ENCODE peak calls at places on chromosomes 3 and 15, in eight cellular contexts. One of them, this sample, is unnamed.
A peak's percentile ranks its signal among the peaks of the same experiment; 100 is the strongest.

GRCh38 chr3:169072494-169072893 is 591.0 kb downstream of the MECOM start:
- DNase-seq in upper lobe of right lung: no peak
- DNase-seq in fibroblast of lung: peak; percentile 56
- DNase-seq in M059J: peak; percentile 12
- DNase-seq in AG08395: peak; percentile 50
- DNase-seq in cardiac fibroblast: no peak
- DNase-seq in activated CD8-positive, alpha-beta memory T cell treated with anti-CD3 and anti-CD28 coated beads, Interleukin-2, amount 50 U/mL, for 4 hours: no peak
- DNase-seq in nucleus accumbens: no peak
- DNase-seq in this sample: no peak

GRCh38 chr3:59547874-59548273 is 498.0 kb upstream of the CFAP20DC start:
- DNase-seq in activated CD8-positive, alpha-beta memory T cell treated with anti-CD3 and anti-CD28 coated beads, Interleukin-2, amount 50 U/mL, for 4 hours: no peak
- DNase-seq in cardiac fibroblast: peak; percentile 5
- DNase-seq in fibroblast of lung: peak; percentile 54
- DNase-seq in nucleus accumbens: no peak
- DNase-seq in AG08395: no peak
- DNase-seq in upper lobe of right lung: no peak
- DNase-seq in M059J: no peak
- DNase-seq in this sample: no peak

GRCh38 chr3:124076231-124076630 is 84.3 kb upstream of the ROPN1 start:
- DNase-seq in nucleus accumbens: no peak
- DNase-seq in cardiac fibroblast: no peak
- DNase-seq in activated CD8-positive, alpha-beta memory T cell treated with anti-CD3 and anti-CD28 coated beads, Interleukin-2, amount 50 U/mL, for 4 hours: no peak
- DNase-seq in M059J: no peak
- DNase-seq in fibroblast of lung: no peak
- DNase-seq in upper lobe of right lung: no peak
- DNase-seq in AG08395: no peak
- DNase-seq in this sample: no peak

GRCh38 chr3:49164983-49165720 is 979 bp downstream of the CCDC71 start:
- DNase-seq in upper lobe of right lung: no peak
- DNase-seq in fibroblast of lung: no peak
- DNase-seq in M059J: no peak
- DNase-seq in nucleus accumbens: no peak
- DNase-seq in AG08395: no peak
- DNase-seq in cardiac fibroblast: no peak
- DNase-seq in activated CD8-positive, alpha-beta memory T cell treated with anti-CD3 and anti-CD28 coated beads, Interleukin-2, amount 50 U/mL, for 4 hours: no peak
- DNase-seq in this sample: no peak

GRCh38 chr3:99934984-99935797 is 117.5 kb downstream of the CMSS1 start:
- DNase-seq in activated CD8-positive, alpha-beta memory T cell treated with anti-CD3 and anti-CD28 coated beads, Interleukin-2, amount 50 U/mL, for 4 hours: no peak
- DNase-seq in M059J: peak; percentile 53
- DNase-seq in fibroblast of lung: peak; percentile 43
- DNase-seq in nucleus accumbens: no peak
- DNase-seq in upper lobe of right lung: no peak
- DNase-seq in AG08395: no peak
- DNase-seq in cardiac fibroblast: peak; percentile 51
- DNase-seq in this sample: no peak

GRCh38 chr15:56815247-56815646 is 81.9 kb upstream of the ZNF280D start:
- DNase-seq in fibroblast of lung: no peak
- DNase-seq in nucleus accumbens: no peak
- DNase-seq in M059J: no peak
- DNase-seq in cardiac fibroblast: peak; percentile 22
- DNase-seq in upper lobe of right lung: no peak
- DNase-seq in AG08395: no peak
- DNase-seq in activated CD8-positive, alpha-beta memory T cell treated with anti-CD3 and anti-CD28 coated beads, Interleukin-2, amount 50 U/mL, for 4 hours: no peak
- DNase-seq in this sample: peak; percentile 63

GRCh38 chr3:133366921-133367320 is 32.9 kb upstream of the BFSP2 start:
- DNase-seq in M059J: no peak
- DNase-seq in cardiac fibroblast: no peak
- DNase-seq in nucleus accumbens: no peak
- DNase-seq in upper lobe of right lung: no peak
- DNase-seq in fibroblast of lung: no peak
- DNase-seq in activated CD8-positive, alpha-beta memory T cell treated with anti-CD3 and anti-CD28 coated beads, Interleukin-2, amount 50 U/mL, for 4 hours: no peak
- DNase-seq in AG08395: no peak
- DNase-seq in this sample: no peak

GRCh38 chr3:155007729-155008128 is 72.4 kb upstream of the MME start:
- DNase-seq in AG08395: no peak
- DNase-seq in nucleus accumbens: no peak
- DNase-seq in upper lobe of right lung: no peak
- DNase-seq in activated CD8-positive, alpha-beta memory T cell treated with anti-CD3 and anti-CD28 coated beads, Interleukin-2, amount 50 U/mL, for 4 hours: no peak
- DNase-seq in M059J: no peak
- DNase-seq in cardiac fibroblast: no peak
- DNase-seq in fibroblast of lung: no peak
- DNase-seq in this sample: no peak

GRCh38 chr15:28086175-28086703 is 12.9 kb downstream of the OCA2 start:
- DNase-seq in AG08395: peak; percentile 79
- DNase-seq in cardiac fibroblast: peak; percentile 62
- DNase-seq in nucleus accumbens: no peak
- DNase-seq in upper lobe of right lung: no peak
- DNase-seq in M059J: peak; percentile 49
- DNase-seq in activated CD8-positive, alpha-beta memory T cell treated with anti-CD3 and anti-CD28 coated beads, Interleukin-2, amount 50 U/mL, for 4 hours: peak; percentile 58
- DNase-seq in fibroblast of lung: peak; percentile 37
- DNase-seq in this sample: peak; percentile 70

GRCh38 chr3:73479325-73479724 is 145.4 kb downstream of the PDZRN3 start:
- DNase-seq in nucleus accumbens: no peak
- DNase-seq in upper lobe of right lung: no peak
- DNase-seq in activated CD8-positive, alpha-beta memory T cell treated with anti-CD3 and anti-CD28 coated beads, Interleukin-2, amount 50 U/mL, for 4 hours: no peak
- DNase-seq in M059J: no peak
- DNase-seq in cardiac fibroblast: no peak
- DNase-seq in AG08395: no peak
- DNase-seq in fibroblast of lung: no peak
- DNase-seq in this sample: no peak

GRCh38 chr3:124916837-124917409 is 17.6 kb downstream of the MUC13 start:
- DNase-seq in AG08395: no peak
- DNase-seq in M059J: no peak
- DNase-seq in upper lobe of right lung: no peak
- DNase-seq in nucleus accumbens: no peak
- DNase-seq in activated CD8-positive, alpha-beta memory T cell treated with anti-CD3 and anti-CD28 coated beads, Interleukin-2, amount 50 U/mL, for 4 hours: no peak
- DNase-seq in cardiac fibroblast: no peak
- DNase-seq in fibroblast of lung: no peak
- DNase-seq in this sample: no peak

GRCh38 chr3:12967751-12968209 is 105.4 kb downstream of the IQSEC1 start:
- DNase-seq in activated CD8-positive, alpha-beta memory T cell treated with anti-CD3 and anti-CD28 coated beads, Interleukin-2, amount 50 U/mL, for 4 hours: peak; percentile 87
- DNase-seq in nucleus accumbens: peak; percentile 87
- DNase-seq in M059J: no peak
- DNase-seq in upper lobe of right lung: peak; percentile 96
- DNase-seq in AG08395: peak; percentile 100
- DNase-seq in fibroblast of lung: peak; percentile 81
- DNase-seq in cardiac fibroblast: peak; percentile 89
- DNase-seq in this sample: peak; percentile 78

GRCh38 chr15:80242132-80242769 is 9.8 kb downstream of the CTXND1 start:
- DNase-seq in activated CD8-positive, alpha-beta memory T cell treated with anti-CD3 and anti-CD28 coated beads, Interleukin-2, amount 50 U/mL, for 4 hours: no peak
- DNase-seq in AG08395: peak; percentile 44
- DNase-seq in cardiac fibroblast: peak; percentile 44
- DNase-seq in upper lobe of right lung: no peak
- DNase-seq in nucleus accumbens: no peak
- DNase-seq in M059J: peak; percentile 29
- DNase-seq in fibroblast of lung: peak; percentile 14
- DNase-seq in this sample: peak; percentile 40

GRCh38 chr3:153052096-153052460 is 109.9 kb upstream of the RAP2B start:
- DNase-seq in AG08395: peak; percentile 76
- DNase-seq in fibroblast of lung: peak; percentile 98
- DNase-seq in upper lobe of right lung: no peak
- DNase-seq in M059J: peak; percentile 99
- DNase-seq in activated CD8-positive, alpha-beta memory T cell treated with anti-CD3 and anti-CD28 coated beads, Interleukin-2, amount 50 U/mL, for 4 hours: no peak
- DNase-seq in nucleus accumbens: no peak
- DNase-seq in cardiac fibroblast: peak; percentile 94
- DNase-seq in this sample: peak; percentile 98

GRCh38 chr3:72380711-72381508 is 467.3 kb downstream of the SHQ1 start:
- DNase-seq in upper lobe of right lung: no peak
- DNase-seq in activated CD8-positive, alpha-beta memory T cell treated with anti-CD3 and anti-CD28 coated beads, Interleukin-2, amount 50 U/mL, for 4 hours: no peak
- DNase-seq in fibroblast of lung: no peak
- DNase-seq in M059J: peak; percentile 1
- DNase-seq in cardiac fibroblast: no peak
- DNase-seq in AG08395: no peak
- DNase-seq in nucleus accumbens: no peak
- DNase-seq in this sample: no peak

GRCh38 chr15:47856071-47856470 is 138.8 kb downstream of the SEMA6D start:
- DNase-seq in activated CD8-positive, alpha-beta memory T cell treated with anti-CD3 and anti-CD28 coated beads, Interleukin-2, amount 50 U/mL, for 4 hours: no peak
- DNase-seq in cardiac fibroblast: no peak
- DNase-seq in nucleus accumbens: no peak
- DNase-seq in AG08395: no peak
- DNase-seq in fibroblast of lung: no peak
- DNase-seq in M059J: no peak
- DNase-seq in upper lobe of right lung: no peak
- DNase-seq in this sample: no peak

GRCh38 chr3:149638401-149639092 is 19.3 kb downstream of the WWTR1 start:
- DNase-seq in M059J: peak; percentile 75
- DNase-seq in nucleus accumbens: peak; percentile 15
- DNase-seq in AG08395: peak; percentile 66
- DNase-seq in activated CD8-positive, alpha-beta memory T cell treated with anti-CD3 and anti-CD28 coated beads, Interleukin-2, amount 50 U/mL, for 4 hours: no peak
- DNase-seq in cardiac fibroblast: peak; percentile 45
- DNase-seq in upper lobe of right lung: no peak
- DNase-seq in fibroblast of lung: peak; percentile 66
- DNase-seq in this sample: no peak

GRCh38 chr3:69282191-69282590 is 103.7 kb downstream of the FRMD4B start:
- DNase-seq in AG08395: no peak
- DNase-seq in upper lobe of right lung: no peak
- DNase-seq in activated CD8-positive, alpha-beta memory T cell treated with anti-CD3 and anti-CD28 coated beads, Interleukin-2, amount 50 U/mL, for 4 hours: peak; percentile 54
- DNase-seq in cardiac fibroblast: no peak
- DNase-seq in fibroblast of lung: peak; percentile 36
- DNase-seq in M059J: no peak
- DNase-seq in nucleus accumbens: peak; percentile 12
- DNase-seq in this sample: peak; percentile 35

GRCh38 chr15:92453611-92454010 is 59.9 kb downstream of the ST8SIA2 start:
- DNase-seq in M059J: no peak
- DNase-seq in cardiac fibroblast: no peak
- DNase-seq in upper lobe of right lung: no peak
- DNase-seq in AG08395: no peak
- DNase-seq in nucleus accumbens: no peak
- DNase-seq in fibroblast of lung: no peak
- DNase-seq in activated CD8-positive, alpha-beta memory T cell treated with anti-CD3 and anti-CD28 coated beads, Interleukin-2, amount 50 U/mL, for 4 hours: no peak
- DNase-seq in this sample: no peak

GRCh38 chr15:67421105-67421504 is 99.8 kb upstream of the C15orf61 start:
- DNase-seq in AG08395: no peak
- DNase-seq in activated CD8-positive, alpha-beta memory T cell treated with anti-CD3 and anti-CD28 coated beads, Interleukin-2, amount 50 U/mL, for 4 hours: no peak
- DNase-seq in fibroblast of lung: no peak
- DNase-seq in upper lobe of right lung: no peak
- DNase-seq in cardiac fibroblast: no peak
- DNase-seq in M059J: no peak
- DNase-seq in nucleus accumbens: no peak
- DNase-seq in this sample: no peak

GRCh38 chr3:147419731-147420360 is 10.7 kb downstream of the ZIC1 start:
- DNase-seq in activated CD8-positive, alpha-beta memory T cell treated with anti-CD3 and anti-CD28 coated beads, Interleukin-2, amount 50 U/mL, for 4 hours: no peak
- DNase-seq in M059J: no peak
- DNase-seq in upper lobe of right lung: no peak
- DNase-seq in fibroblast of lung: no peak
- DNase-seq in cardiac fibroblast: no peak
- DNase-seq in AG08395: no peak
- DNase-seq in nucleus accumbens: no peak
- DNase-seq in this sample: no peak

GRCh38 chr3:181417748-181418147 is 294.0 kb upstream of the SOX2 start:
- DNase-seq in M059J: peak; percentile 3
- DNase-seq in upper lobe of right lung: no peak
- DNase-seq in cardiac fibroblast: peak; percentile 1
- DNase-seq in activated CD8-positive, alpha-beta memory T cell treated with anti-CD3 and anti-CD28 coated beads, Interleukin-2, amount 50 U/mL, for 4 hours: no peak
- DNase-seq in nucleus accumbens: peak; percentile 30
- DNase-seq in fibroblast of lung: peak; percentile 78
- DNase-seq in AG08395: no peak
- DNase-seq in this sample: no peak

GRCh38 chr15:99440551-99441426 is 125.0 kb upstream of the MEF2A start:
- DNase-seq in cardiac fibroblast: no peak
- DNase-seq in upper lobe of right lung: no peak
- DNase-seq in AG08395: no peak
- DNase-seq in fibroblast of lung: no peak
- DNase-seq in nucleus accumbens: no peak
- DNase-seq in activated CD8-positive, alpha-beta memory T cell treated with anti-CD3 and anti-CD28 coated beads, Interleukin-2, amount 50 U/mL, for 4 hours: no peak
- DNase-seq in M059J: no peak
- DNase-seq in this sample: no peak

GRCh38 chr15:95734422-95735316 is 595.8 kb upstream of the NR2F2 start:
- DNase-seq in fibroblast of lung: peak; percentile 88
- DNase-seq in AG08395: no peak
- DNase-seq in M059J: peak; percentile 61
- DNase-seq in nucleus accumbens: no peak
- DNase-seq in cardiac fibroblast: peak; percentile 50
- DNase-seq in upper lobe of right lung: no peak
- DNase-seq in activated CD8-positive, alpha-beta memory T cell treated with anti-CD3 and anti-CD28 coated beads, Interleukin-2, amount 50 U/mL, for 4 hours: no peak
- DNase-seq in this sample: peak; percentile 80

GRCh38 chr3:46906471-46907058 is 29.0 kb downstream of the PTH1R start:
- DNase-seq in M059J: no peak
- DNase-seq in cardiac fibroblast: no peak
- DNase-seq in activated CD8-positive, alpha-beta memory T cell treated with anti-CD3 and anti-CD28 coated beads, Interleukin-2, amount 50 U/mL, for 4 hours: no peak
- DNase-seq in fibroblast of lung: no peak
- DNase-seq in AG08395: no peak
- DNase-seq in nucleus accumbens: no peak
- DNase-seq in upper lobe of right lung: peak; percentile 51
- DNase-seq in this sample: no peak

GRCh38 chr3:123926396-123926795 is 34.6 kb downstream of the CCDC14 start:
- DNase-seq in AG08395: no peak
- DNase-seq in nucleus accumbens: no peak
- DNase-seq in upper lobe of right lung: no peak
- DNase-seq in M059J: no peak
- DNase-seq in activated CD8-positive, alpha-beta memory T cell treated with anti-CD3 and anti-CD28 coated beads, Interleukin-2, amount 50 U/mL, for 4 hours: no peak
- DNase-seq in cardiac fibroblast: no peak
- DNase-seq in fibroblast of lung: no peak
- DNase-seq in this sample: no peak

GRCh38 chr15:27220199-27220598 is 249.2 kb downstream of the GABRG3 start:
- DNase-seq in cardiac fibroblast: no peak
- DNase-seq in AG08395: no peak
- DNase-seq in M059J: no peak
- DNase-seq in activated CD8-positive, alpha-beta memory T cell treated with anti-CD3 and anti-CD28 coated beads, Interleukin-2, amount 50 U/mL, for 4 hours: no peak
- DNase-seq in nucleus accumbens: no peak
- DNase-seq in upper lobe of right lung: no peak
- DNase-seq in fibroblast of lung: no peak
- DNase-seq in this sample: no peak

GRCh38 chr15:58329781-58330467 is 101.9 kb upstream of the LIPC start:
- DNase-seq in AG08395: no peak
- DNase-seq in upper lobe of right lung: no peak
- DNase-seq in nucleus accumbens: no peak
- DNase-seq in activated CD8-positive, alpha-beta memory T cell treated with anti-CD3 and anti-CD28 coated beads, Interleukin-2, amount 50 U/mL, for 4 hours: no peak
- DNase-seq in cardiac fibroblast: no peak
- DNase-seq in fibroblast of lung: no peak
- DNase-seq in M059J: no peak
- DNase-seq in this sample: peak; percentile 73

GRCh38 chr15:66472176-66472999 is 25.2 kb downstream of the SNAPC5 start:
- DNase-seq in AG08395: peak; percentile 55
- DNase-seq in M059J: peak; percentile 38
- DNase-seq in upper lobe of right lung: no peak
- DNase-seq in cardiac fibroblast: peak; percentile 30
- DNase-seq in fibroblast of lung: peak; percentile 50
- DNase-seq in activated CD8-positive, alpha-beta memory T cell treated with anti-CD3 and anti-CD28 coated beads, Interleukin-2, amount 50 U/mL, for 4 hours: no peak
- DNase-seq in nucleus accumbens: no peak
- DNase-seq in this sample: no peak

GRCh38 chr15:70400766-70401541 is 303.2 kb upstream of the TLE3 start:
- DNase-seq in upper lobe of right lung: no peak
- DNase-seq in AG08395: no peak
- DNase-seq in fibroblast of lung: no peak
- DNase-seq in M059J: no peak
- DNase-seq in cardiac fibroblast: no peak
- DNase-seq in activated CD8-positive, alpha-beta memory T cell treated with anti-CD3 and anti-CD28 coated beads, Interleukin-2, amount 50 U/mL, for 4 hours: no peak
- DNase-seq in nucleus accumbens: no peak
- DNase-seq in this sample: no peak

GRCh38 chr3:45302470-45302869 is 76.4 kb upstream of the TMEM158 start:
- DNase-seq in activated CD8-positive, alpha-beta memory T cell treated with anti-CD3 and anti-CD28 coated beads, Interleukin-2, amount 50 U/mL, for 4 hours: no peak
- DNase-seq in cardiac fibroblast: no peak
- DNase-seq in upper lobe of right lung: no peak
- DNase-seq in AG08395: no peak
- DNase-seq in M059J: no peak
- DNase-seq in nucleus accumbens: no peak
- DNase-seq in fibroblast of lung: no peak
- DNase-seq in this sample: no peak

GRCh38 chr3:124032881-124033359 is 41.0 kb upstream of the ROPN1 start:
- DNase-seq in AG08395: peak; percentile 94
- DNase-seq in nucleus accumbens: peak; percentile 74
- DNase-seq in M059J: peak; percentile 90
- DNase-seq in cardiac fibroblast: peak; percentile 81
- DNase-seq in upper lobe of right lung: peak; percentile 91
- DNase-seq in activated CD8-positive, alpha-beta memory T cell treated with anti-CD3 and anti-CD28 coated beads, Interleukin-2, amount 50 U/mL, for 4 hours: peak; percentile 61
- DNase-seq in fibroblast of lung: peak; percentile 85
- DNase-seq in this sample: peak; percentile 85

GRCh38 chr15:70854669-70854976 is 666 bp upstream of the LARP6 start:
- DNase-seq in fibroblast of lung: peak; percentile 61
- DNase-seq in nucleus accumbens: no peak
- DNase-seq in cardiac fibroblast: peak; percentile 77
- DNase-seq in AG08395: peak; percentile 28
- DNase-seq in activated CD8-positive, alpha-beta memory T cell treated with anti-CD3 and anti-CD28 coated beads, Interleukin-2, amount 50 U/mL, for 4 hours: no peak
- DNase-seq in upper lobe of right lung: no peak
- DNase-seq in M059J: peak; percentile 62
- DNase-seq in this sample: peak; percentile 62

GRCh38 chr3:184337315-184337714 is at the start of gene FAM131A:
- DNase-seq in fibroblast of lung: peak; percentile 61
- DNase-seq in M059J: no peak
- DNase-seq in activated CD8-positive, alpha-beta memory T cell treated with anti-CD3 and anti-CD28 coated beads, Interleukin-2, amount 50 U/mL, for 4 hours: no peak
- DNase-seq in cardiac fibroblast: no peak
- DNase-seq in AG08395: no peak
- DNase-seq in nucleus accumbens: peak; percentile 52
- DNase-seq in upper lobe of right lung: no peak
- DNase-seq in this sample: no peak

This sample was measured in PC-3.